ENCODE peak calls at places on chromosome X, in four cellular contexts. One of them, this sample, is unnamed.

GRCh38 chrX:49995021-49995731 is 72.8 kb downstream of the CLCN5 start:
- DNase-seq in GM23248: peak; percentile 65
- DNase-seq in PC-3: peak; percentile 66
- DNase-seq in H1: no peak
- DNase-seq in this sample: peak; percentile 32

GRCh38 chrX:9573282-9574106 is 108.6 kb downstream of the TBL1X start:
- DNase-seq in GM23248: no peak
- DNase-seq in H1: no peak
- DNase-seq in PC-3: no peak
- DNase-seq in this sample: no peak

GRCh38 chrX:83469551-83469950 is 38.5 kb upstream of the POU3F4 start:
- DNase-seq in GM23248: peak; percentile 10
- DNase-seq in PC-3: peak; percentile 49
- DNase-seq in H1: no peak
- DNase-seq in this sample: peak; percentile 66

GRCh38 chrX:53088136-53088974 is 5.6 kb upstream of the KANTR start:
- DNase-seq in H1: no peak
- DNase-seq in PC-3: peak; percentile 89
- DNase-seq in GM23248: peak; percentile 80
- DNase-seq in this sample: peak; percentile 92

GRCh38 chrX:124242160-124242559 is 90.3 kb upstream of the TEX13D start:
- DNase-seq in PC-3: no peak
- DNase-seq in GM23248: peak; percentile 44
- DNase-seq in H1: no peak
- DNase-seq in this sample: no peak

GRCh38 chrX:14529288-14529989 is at the start of gene GLRA2:
- DNase-seq in H1: no peak
- DNase-seq in GM23248: peak; percentile 48
- DNase-seq in PC-3: peak; percentile 35
- DNase-seq in this sample: peak; percentile 19

GRCh38 chrX:139692506-139692849 is 15.5 kb downstream of the MCF2 start:
- DNase-seq in GM23248: peak; percentile 18
- DNase-seq in PC-3: no peak
- DNase-seq in H1: no peak
- DNase-seq in this sample: no peak

GRCh38 chrX:154481195-154481594 is 2.1 kb upstream of the LAGE3 start:
- DNase-seq in H1: no peak
- DNase-seq in GM23248: no peak
- DNase-seq in PC-3: no peak
- DNase-seq in this sample: peak; percentile 14

GRCh38 chrX:95919605-95920004 is 765.0 kb upstream of the DIAPH2 start:
- DNase-seq in H1: no peak
- DNase-seq in GM23248: no peak
- DNase-seq in PC-3: no peak
- DNase-seq in this sample: peak; percentile 5

GRCh38 chrX:120090208-120090607 is 12.7 kb upstream of the RHOXF2B start:
- DNase-seq in GM23248: no peak
- DNase-seq in PC-3: no peak
- DNase-seq in H1: no peak
- DNase-seq in this sample: no peak

DNA sequence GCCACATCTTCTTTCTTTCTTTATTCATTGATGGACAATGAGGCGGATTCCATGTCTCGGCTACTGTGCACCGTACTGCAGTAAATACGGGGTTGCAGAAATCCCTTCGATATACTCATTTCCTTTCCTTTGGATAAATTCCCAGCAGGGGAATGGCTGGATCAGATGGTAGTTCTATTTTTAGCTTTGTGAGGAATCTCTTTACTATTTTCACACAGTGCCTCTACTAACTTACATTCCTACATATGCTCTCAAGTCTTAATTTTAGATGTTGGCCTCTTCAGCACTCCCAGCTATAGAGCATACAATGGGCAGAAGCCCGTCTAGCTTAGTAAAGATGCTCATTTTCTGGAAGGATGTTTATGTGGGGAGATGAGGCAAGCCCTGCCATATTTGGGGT is 317.4 kb downstream of the ASMT start:
- DNase-seq in GM23248: peak; percentile 26
- DNase-seq in PC-3: peak; percentile 81
- DNase-seq in H1: no peak
- DNase-seq in this sample: no peak
- H2AFZ ChIP-seq in GM23248: no peak overlapping the region
- H2AFZ ChIP-seq in PC-3: peak overlapping the region; percentile 32
- H2AFZ ChIP-seq in H1: no peak overlapping the region
- H2AFZ ChIP-seq in this sample: no peak overlapping the region

GRCh38 chrX:101407167-101407747 is 468 bp downstream of the GLA start:
- DNase-seq in H1: no peak
- DNase-seq in PC-3: no peak
- DNase-seq in GM23248: peak; percentile 28
- DNase-seq in this sample: no peak
- H3K79me2 ChIP-seq in H1: peaks cover 5% of the 10 kb centered on the region
- H3K79me2 ChIP-seq in PC-3: peaks cover 74% of the 10 kb centered on the region
- H3K79me2 ChIP-seq in GM23248: peaks cover 67% of the 10 kb centered on the region
- H3K79me2 ChIP-seq in this sample: peaks cover 59% of the 10 kb centered on the region

GRCh38 chrX:1807301-1807731 is 192.5 kb downstream of the ASMT start:
- DNase-seq in PC-3: peak; percentile 53
- DNase-seq in H1: peak; percentile 5
- DNase-seq in GM23248: peak; percentile 15
- DNase-seq in this sample: peak; percentile 79
- H3K27ac ChIP-seq in PC-3: no peak overlapping the region
- H3K27ac ChIP-seq in H1: no peak overlapping the region
- H3K27ac ChIP-seq in GM23248: no peak overlapping the region
- H3K27ac ChIP-seq in this sample: no peak overlapping the region

DNA sequence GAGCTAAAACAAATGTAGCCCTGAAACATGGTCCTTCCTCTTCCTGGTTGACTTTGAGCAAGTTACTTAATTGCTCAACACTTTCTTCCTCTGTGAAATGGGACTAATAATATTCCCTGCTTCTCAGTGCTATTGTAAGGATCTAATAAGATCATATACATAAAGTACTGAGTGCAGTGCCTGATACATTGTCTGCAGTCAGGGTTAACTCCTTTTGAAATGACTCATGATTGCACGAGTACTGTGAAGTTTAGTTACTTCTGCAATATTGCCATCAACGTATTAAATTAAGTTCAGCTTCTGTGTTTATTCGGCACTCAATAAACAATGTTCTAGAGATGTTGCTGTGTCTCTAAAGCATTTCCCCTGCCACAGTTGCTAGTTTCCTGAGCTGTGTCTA is 91.8 kb upstream of the HPRT1 start:
- DNase-seq in PC-3: no peak
- DNase-seq in H1: no peak
- DNase-seq in GM23248: no peak
- DNase-seq in this sample: no peak
- H2AFZ ChIP-seq in PC-3: no peak overlapping the region
- H2AFZ ChIP-seq in H1: no peak overlapping the region
- H2AFZ ChIP-seq in GM23248: no peak overlapping the region
- H2AFZ ChIP-seq in this sample: no peak overlapping the region

This sample was measured in osteoblast.